ENCODE peak calls at places on chromosomes 4 and X, in six cellular contexts. T is thyroid gland, A is astrocyte, J is ascending aorta, P is GM06990, L is GM23338. Z is an unnamed sample.

GRCh38 chr4:30755306-30755705 is 35.1 kb downstream of the PCDH7 start:
- DNase-seq in T (no peak), A (no peak), J (no peak), P (no peak), L (no peak), Z (no peak)

GRCh38 chrX:45847966-45848365 is 647.3 kb upstream of the DIPK2B start:
- DNase-seq in T (no peak), A (peak; percentile 44), J (no peak), P (no peak), L (no peak), Z (no peak)

GRCh38 chr4:145851516-145852201 is 87.0 kb downstream of the ZNF827 start:
- DNase-seq in T (no peak), A (no peak), J (no peak), P (no peak), L (no peak), Z (no peak)

GRCh38 chrX:68832101-68832416 is 3.2 kb downstream of the EFNB1 start:
- DNase-seq in T (peak; percentile 57), A (peak; percentile 73), J (peak; percentile 79), P (peak; percentile 22), L (peak; percentile 24), Z (peak; percentile 68)

GRCh38 chrX:53605004-53605403 is 81.5 kb downstream of the HUWE1 start:
- DNase-seq in T (no peak), A (peak; percentile 12), J (no peak), P (no peak), L (no peak), Z (no peak)

GRCh38 chr4:65416875-65417274 is 253.4 kb downstream of the EPHA5 start:
- DNase-seq in T (peak; percentile 26), A (peak; percentile 42), J (no peak), P (no peak), L (peak; percentile 14), Z (no peak)

GRCh38 chrX:4622768-4623167 is 909.3 kb upstream of the PRKX start:
- DNase-seq in T (no peak), A (no peak), J (no peak), P (no peak), L (no peak), Z (peak; percentile 4)

GRCh38 chrX:10620121-10620699 is at the start of gene MID1:
- DNase-seq in T (peak; percentile 79), A (peak; percentile 75), J (peak; percentile 81), P (peak; percentile 9), L (peak; percentile 84), Z (peak; percentile 85)

GRCh38 chr4:3680656-3681055 is 85.5 kb upstream of the ADRA2C start:
- DNase-seq in T (no peak), A (no peak), J (no peak), P (no peak), L (no peak), Z (no peak)

GRCh38 chrX:119468186-119468929 is at the start of gene SLC25A5:
- DNase-seq in T (peak; percentile 82), A (peak; percentile 51), J (peak; percentile 88), P (peak; percentile 92), L (peak; percentile 84), Z (peak; percentile 91)

GRCh38 chr4:140094701-140095420 is 59.1 kb downstream of the MAML3 start:
- DNase-seq in T (peak; percentile 95), A (peak; percentile 68), J (peak; percentile 83), P (no peak), L (peak; percentile 57), Z (peak; percentile 60)

GRCh38 chr4:28444886-28445496 is 1584.3 kb downstream of the STIM2 start:
- DNase-seq in T (no peak), A (no peak), J (no peak), P (no peak), L (no peak), Z (no peak)

GRCh38 chrX:5233830-5234229 is 994.8 kb downstream of the NLGN4X start:
- DNase-seq in T (no peak), A (no peak), J (no peak), P (no peak), L (no peak), Z (no peak)

GRCh38 chrX:12946838-12947544 is 27.9 kb upstream of the TMSB4X start:
- DNase-seq in T (peak; percentile 61), A (peak; percentile 71), J (peak; percentile 86), P (no peak), L (peak; percentile 87), Z (peak; percentile 71)
- H3K4me3 ChIP-seq in T (no peak overlapping the region), A (no peak overlapping the region), J (no peak overlapping the region), P (no peak overlapping the region), L (no peak overlapping the region), Z (no peak overlapping the region)

GRCh38 chr4:2650276-2650675 is 105.9 kb downstream of the TNIP2 start:
- DNase-seq in T (no peak), A (no peak), J (no peak), P (no peak), L (no peak), Z (no peak)
- H3K36me3 ChIP-seq in T (peaks cover 39% of the 10 kb centered on the region), A (peaks cover 17% of the 10 kb centered on the region), J (peaks cover 57% of the 10 kb centered on the region), P (peaks cover 26% of the 10 kb centered on the region), L (peaks cover 14% of the 10 kb centered on the region), Z (peaks cover 23% of the 10 kb centered on the region)

DNA sequence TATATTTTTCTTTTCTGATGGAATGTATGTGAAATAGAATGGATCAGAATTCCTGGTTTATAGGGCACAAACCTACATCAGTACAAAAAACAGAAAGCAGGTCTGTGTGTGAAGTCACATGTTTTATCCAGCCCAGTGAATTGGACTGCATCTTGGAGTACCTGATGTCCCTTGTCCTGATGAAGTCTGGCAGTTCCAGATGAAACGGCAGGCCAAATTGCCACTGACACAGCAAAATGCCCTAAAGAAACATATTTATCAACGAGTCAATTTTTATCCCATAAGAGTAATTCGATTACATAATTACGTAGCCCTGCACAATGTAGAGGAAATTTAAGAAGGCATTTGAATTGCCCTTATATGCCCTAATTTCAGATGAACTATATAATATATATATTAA is 37.8 kb upstream of the ATP6AP2 start:
- DNase-seq in T (peak; percentile 54), A (no peak), J (no peak), P (no peak), L (no peak), Z (no peak)
- H3K27me3 ChIP-seq in T (no peaks in the 10 kb centered on the region), A (no peaks in the 10 kb centered on the region), J (no peaks in the 10 kb centered on the region), P (no peaks in the 10 kb centered on the region), L (no peaks in the 10 kb centered on the region), Z (no peaks in the 10 kb centered on the region)

DNA sequence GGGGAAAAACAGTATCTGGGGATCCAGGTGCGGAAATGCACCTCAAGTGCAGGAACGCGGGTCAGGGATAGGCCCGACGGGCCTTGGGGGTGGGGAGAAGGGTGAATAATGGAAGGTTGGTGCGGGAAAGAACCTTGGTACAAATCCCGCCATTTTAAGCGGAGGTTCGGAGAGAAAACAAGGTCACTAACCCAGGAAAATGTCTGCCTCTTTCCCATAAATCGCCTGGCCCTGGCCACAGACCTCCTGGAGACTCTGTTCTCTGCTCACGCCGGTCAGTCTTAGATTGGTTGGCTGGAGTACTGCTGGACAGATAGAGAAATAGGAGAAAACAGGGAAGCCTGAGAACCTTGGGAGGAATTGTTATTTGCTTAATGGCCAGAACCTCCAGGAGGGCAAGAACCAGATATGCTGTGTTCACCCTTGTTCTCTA is 897 bp upstream of the FBXL5 start:
- DNase-seq in T (no peak), A (peak; percentile 12), J (peak; percentile 66), P (no peak), L (peak; percentile 88), Z (no peak)
- H3K4me3 ChIP-seq in T (no peak overlapping the region), A (peak overlapping the region; percentile 91), J (peak overlapping the region; percentile 82), P (peak overlapping the region; percentile 74), L (peak overlapping the region; percentile 66), Z (peak overlapping the region; percentile 86)

Z was measured in H7.